ENCODE peak calls at places on chromosomes 16 and 17, in six cellular contexts. Q is fibroblast of lung, O is cardiac fibroblast, Y is astrocyte of the spinal cord, J is IMR-90, V is WTC11. H is an unnamed sample.

GRCh38 chr17:67829331-67829730 is 4.0 kb downstream of the BPTF start:
- DNase-seq in J (no peak), O (no peak), Y (no peak), V (no peak), Q (no peak), H (no peak)

GRCh38 chr16:8600144-8600856 is 10.0 kb upstream of the TMEM114 start:
- DNase-seq in V (no peak), O (no peak), Y (no peak), Q (no peak), J (no peak), H (no peak)

GRCh38 chr17:70560471-70560870 is 391.1 kb downstream of the KCNJ2 start:
- DNase-seq in O (no peak), Q (no peak), Y (no peak), J (no peak), V (no peak), H (no peak)

GRCh38 chr16:69105501-69106361 is at the start of gene HAS3:
- DNase-seq in O (peak; percentile 67), J (peak; percentile 48), V (peak; percentile 74), Y (peak; percentile 63), Q (peak; percentile 53), H (peak; percentile 24)

GRCh38 chr17:74645010-74645409 is 21.5 kb upstream of the CD300E start:
- DNase-seq in J (no peak), O (no peak), V (no peak), Y (no peak), Q (no peak), H (no peak)

GRCh38 chr16:22018559-22018958 is 10.6 kb downstream of the MOSMO start:
- DNase-seq in J (peak; percentile 44), V (no peak), O (peak; percentile 47), Q (peak; percentile 44), Y (no peak), H (no peak)

GRCh38 chr17:28712705-28713415 is 1.2 kb upstream of the PROCA1 start:
- DNase-seq in J (no peak), O (no peak), Y (no peak), Q (no peak), V (no peak), H (no peak)

GRCh38 chr16:27985981-27986380 is 77.5 kb downstream of the GSG1L start:
- DNase-seq in V (no peak), O (no peak), Y (no peak), Q (no peak), J (no peak), H (no peak)

GRCh38 chr17:79993390-79994221 is 42.1 kb downstream of the TBC1D16 start:
- DNase-seq in Q (peak; percentile 98), O (peak; percentile 91), J (peak; percentile 94), Y (peak; percentile 76), V (peak; percentile 68), H (no peak)

GRCh38 chr16:88672776-88673175 is 9.9 kb upstream of the MVD start:
- DNase-seq in Q (no peak), O (no peak), Y (no peak), V (peak; percentile 80), J (no peak), H (no peak)

GRCh38 chr17:11885051-11885450 is 112.2 kb downstream of the ZNF18 start:
- DNase-seq in Y (no peak), O (no peak), V (no peak), Q (no peak), J (no peak), H (no peak)

GRCh38 chr17:11882716-11883115 is 114.6 kb downstream of the ZNF18 start:
- DNase-seq in J (no peak), Y (no peak), Q (no peak), V (no peak), O (no peak), H (no peak)

GRCh38 chr17:11874756-11875155 is 122.5 kb downstream of the ZNF18 start:
- DNase-seq in Y (no peak), V (no peak), O (no peak), J (no peak), Q (no peak), H (no peak)

DNA sequence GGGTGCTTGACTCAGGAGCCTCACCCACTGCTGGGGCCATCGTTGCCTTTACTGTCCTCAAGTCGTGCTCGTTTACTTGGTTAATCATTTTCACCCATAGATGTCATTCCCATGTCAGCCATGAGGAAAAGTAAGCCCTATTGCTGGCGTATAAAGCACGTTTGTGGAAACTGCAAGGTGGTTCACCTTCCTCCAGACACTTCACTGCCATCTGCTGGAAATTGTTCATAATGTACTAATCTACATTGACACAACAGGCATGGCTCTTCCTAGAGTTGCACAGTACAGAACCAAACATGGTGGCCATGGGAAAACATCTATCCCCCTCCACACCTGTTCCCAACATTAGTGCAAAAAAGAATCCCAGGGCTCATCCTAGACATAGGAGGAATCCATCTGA is 116.6 kb downstream of the ZNF18 start:
- DNase-seq in Q (no peak), Y (no peak), V (no peak), J (no peak), O (peak; percentile 2), H (no peak)
- TF ChIP-seq CTCF in Q (no peak), Y (no peak), V (no peak), J (no peak), O (no peak), H (no peak)

GRCh38 chr16:544517-544916 is 15.7 kb upstream of the PRR35 start:
- DNase-seq in J (no peak), Q (no peak), Y (no peak), V (no peak), O (no peak), H (no peak)

GRCh38 chr16:549544-550263 is 10.5 kb upstream of the PRR35 start:
- DNase-seq in Y (no peak), O (no peak), J (no peak), V (peak; percentile 70), Q (no peak), H (no peak)

GRCh38 chr16:543301-544164 is 16.0 kb downstream of the CAPN15 start:
- DNase-seq in J (no peak), V (no peak), Q (no peak), Y (no peak), O (no peak), H (no peak)

GRCh38 chr16:548586-548985 is 11.6 kb upstream of the PRR35 start:
- DNase-seq in Y (no peak), V (no peak), Q (no peak), J (no peak), O (no peak), H (no peak)

GRCh38 chr16:546909-547770 is 13.1 kb upstream of the PRR35 start:
- DNase-seq in O (peak; percentile 57), J (peak; percentile 16), Q (peak; percentile 33), Y (no peak), V (peak; percentile 88), H (no peak)
- TF ChIP-seq CTCF in O (peak; percentile 56), J (peak; percentile 52), Q (peak; percentile 44), Y (peak; percentile 46), V (peak; percentile 38), H (peak; percentile 64)

DNA sequence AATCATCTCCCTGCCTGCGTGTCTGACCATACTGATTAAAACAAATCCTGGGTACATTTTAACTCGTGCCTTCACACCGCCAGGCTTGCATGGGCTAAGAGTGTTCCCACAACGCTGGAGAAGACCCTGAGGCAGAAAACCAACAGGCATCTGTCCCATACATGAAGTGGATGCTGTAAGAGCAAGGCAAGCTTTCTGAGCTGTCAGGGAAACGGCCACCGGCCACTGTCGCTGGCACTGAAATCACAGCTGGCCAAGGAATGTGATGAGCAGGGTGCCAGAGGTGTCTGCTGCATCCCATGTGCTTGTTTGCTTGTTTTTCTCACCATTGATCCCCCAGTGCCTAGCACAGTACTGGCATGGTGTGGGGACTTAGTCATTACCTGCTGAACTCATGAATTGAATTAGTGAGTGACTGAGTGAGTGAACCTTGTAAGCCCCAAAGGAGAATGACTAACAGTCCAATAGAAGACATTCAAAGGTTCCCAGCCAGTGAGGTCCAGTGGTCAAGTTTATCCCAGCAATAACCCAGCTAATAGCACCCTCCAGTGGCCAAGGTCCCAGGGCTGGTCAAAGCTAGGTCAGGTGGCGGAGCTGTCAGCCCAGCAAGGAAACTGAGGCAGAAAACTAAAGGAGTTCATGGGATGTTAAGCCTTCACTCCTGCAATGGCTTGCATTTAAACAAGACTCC is 92.7 kb upstream of the CDH5 start:
- DNase-seq in Q (peak; percentile 35), J (peak; percentile 54), O (peak; percentile 68), Y (peak; percentile 45), V (peak; percentile 49), H (no peak)
- TF ChIP-seq CTCF in Q (no peak), J (peak; percentile 41), O (peak; percentile 45), Y (peak; percentile 55), V (no peak), H (peak; percentile 60)

GRCh38 chr17:42878123-42878880 is 22.3 kb upstream of the G6PC1 start:
- DNase-seq in Q (no peak), V (peak; percentile 89), J (no peak), Y (no peak), O (no peak), H (no peak)
- TF ChIP-seq CTCF in Q (no peak), V (no peak), J (no peak), Y (no peak), O (no peak), H (no peak)

GRCh38 chr16:57297856-57298255 is 13.4 kb upstream of the PLLP start:
- DNase-seq in V (peak; percentile 34), J (no peak), Q (no peak), O (no peak), Y (no peak), H (no peak)

GRCh38 chr16:57299009-57299718 is 14.7 kb upstream of the PLLP start:
- DNase-seq in J (no peak), V (peak; percentile 50), Q (no peak), Y (no peak), O (peak; percentile 89), H (no peak)

GRCh38 chr16:57301126-57301817 is 16.8 kb upstream of the PLLP start:
- DNase-seq in O (no peak), Q (no peak), Y (no peak), J (no peak), V (peak; percentile 28), H (no peak)

GRCh38 chr16:57300387-57301125 is 16.1 kb upstream of the PLLP start:
- DNase-seq in V (peak; percentile 99), J (peak; percentile 97), O (peak; percentile 99), Q (peak; percentile 99), Y (peak; percentile 99), H (peak; percentile 93)

DNA sequence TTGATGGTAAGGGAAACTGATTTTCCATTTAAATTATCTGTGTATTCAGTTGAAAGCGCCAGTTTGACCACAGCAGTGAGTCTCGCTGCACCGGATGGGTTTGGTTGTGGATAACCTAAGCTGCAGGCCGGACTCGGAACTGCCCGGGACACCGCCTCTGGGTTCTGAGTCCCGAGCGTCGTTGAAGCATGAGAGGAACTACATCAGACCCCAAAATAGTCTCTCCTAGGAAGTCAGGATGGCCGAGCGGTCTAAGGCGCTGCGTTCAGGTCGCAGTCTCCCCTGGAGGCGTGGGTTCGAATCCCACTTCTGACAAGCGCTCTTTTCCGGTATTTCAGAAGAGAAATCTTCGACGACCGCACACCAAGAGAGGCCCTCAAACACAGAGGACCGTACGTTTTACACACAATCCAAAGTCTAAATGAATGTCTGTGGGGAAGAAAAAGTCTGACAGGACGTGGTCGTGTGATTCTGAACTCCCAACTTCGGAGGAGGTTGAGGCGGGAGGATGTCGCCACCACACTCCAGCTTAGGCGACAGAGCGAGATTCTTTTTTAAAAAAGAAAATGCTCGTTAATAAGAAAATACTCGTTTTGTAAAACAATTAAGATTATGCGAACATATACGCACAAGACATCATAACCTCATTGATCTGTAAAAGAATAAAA is 15.4 kb upstream of the PLLP start:
- DNase-seq in O (peak; percentile 99), Q (peak; percentile 98), V (peak; percentile 89), Y (peak; percentile 96), J (peak; percentile 97), H (peak; percentile 92)
- TF ChIP-seq CTCF in O (peak; percentile 19), Q (no peak), V (no peak), Y (no peak), J (no peak), H (peak; percentile 18)

H was measured in AG09309.